ENCODE peak calls at places on chromosomes 2 and 18, in four cellular contexts. I is HCT116, Q is GM23338, L is GM12878. A is an unnamed sample.

GRCh38 chr2:127628767-127629614 is 17.0 kb upstream of the GPR17 start:
- ATAC-seq in L (no peak), Q (no peak), I (no peak), A (no peak)

GRCh38 chr18:10514082-10514481 is 11.7 kb upstream of the NAPG start:
- ATAC-seq in Q (no peak), L (no peak), I (no peak), A (no peak)

GRCh38 chr2:179936654-179937053 is 70.4 kb downstream of the CWC22 start:
- ATAC-seq in Q (peak), L (peak), I (peak), A (no peak)

GRCh38 chr2:16727256-16727655 is 61.6 kb upstream of the CYRIA start:
- ATAC-seq in Q (no peak), I (no peak), L (no peak), A (peak)

GRCh38 chr2:171407030-171407707 is 26.6 kb downstream of the METTL8 start:
- ATAC-seq in Q (no peak), L (peak), I (no peak), A (no peak)

GRCh38 chr18:12403601-12404506 is 3.9 kb upstream of the PRELID3A start:
- ATAC-seq in Q (no peak), I (peak), L (no peak), A (no peak)

GRCh38 chr18:36095936-36096519 is 28.7 kb upstream of the RPRD1A start:
- ATAC-seq in L (peak), Q (no peak), I (peak), A (no peak)

GRCh38 chr18:21853020-21853419 is 112.4 kb downstream of the MIB1 start:
- ATAC-seq in I (no peak), L (peak), Q (peak), A (no peak)

GRCh38 chr2:188787661-188788044 is 186.5 kb upstream of the COL3A1 start:
- ATAC-seq in Q (no peak), I (peak), L (no peak), A (no peak)

GRCh38 chr2:65532937-65533336 is 100.5 kb upstream of the SPRED2 start:
- ATAC-seq in Q (no peak), L (no peak), I (peak), A (no peak)

GRCh38 chr2:44969936-44970335 is 28.4 kb downstream of the SIX3 start:
- ATAC-seq in Q (no peak), L (no peak), I (no peak), A (no peak)

GRCh38 chr2:132582360-132582759 is 87.6 kb downstream of the LYPD1 start:
- ATAC-seq in I (no peak), Q (peak), L (no peak), A (no peak)

GRCh38 chr18:23572570-23572969 is 13.7 kb downstream of the NPC1 start:
- ATAC-seq in I (no peak), L (no peak), Q (no peak), A (no peak)

GRCh38 chr2:25257931-25258771 is 83.6 kb downstream of the DNMT3A start:
- ATAC-seq in I (no peak), Q (peak), L (no peak), A (no peak)

GRCh38 chr2:144099746-144100438 is 420.0 kb downstream of the ZEB2 start:
- ATAC-seq in I (no peak), L (peak), Q (no peak), A (no peak)

GRCh38 chr2:232522855-232523681 is 2.9 kb downstream of the PRSS56 start:
- ATAC-seq in I (no peak), L (no peak), Q (peak), A (no peak)

GRCh38 chr2:173854840-173855239 is 110.3 kb downstream of the SP3 start:
- ATAC-seq in L (no peak), I (no peak), Q (no peak), A (no peak)

GRCh38 chr18:5304232-5304631 is 8.7 kb upstream of the ZBTB14 start:
- ATAC-seq in Q (no peak), I (no peak), L (no peak), A (no peak)

GRCh38 chr2:99615247-99615771 is 125.5 kb upstream of the REV1 start:
- ATAC-seq in L (peak), Q (peak), I (peak), A (no peak)

GRCh38 chr2:187003038-187003543 is 154.1 kb upstream of the ZSWIM2 start:
- ATAC-seq in I (no peak), Q (no peak), L (no peak), A (no peak)

DNA sequence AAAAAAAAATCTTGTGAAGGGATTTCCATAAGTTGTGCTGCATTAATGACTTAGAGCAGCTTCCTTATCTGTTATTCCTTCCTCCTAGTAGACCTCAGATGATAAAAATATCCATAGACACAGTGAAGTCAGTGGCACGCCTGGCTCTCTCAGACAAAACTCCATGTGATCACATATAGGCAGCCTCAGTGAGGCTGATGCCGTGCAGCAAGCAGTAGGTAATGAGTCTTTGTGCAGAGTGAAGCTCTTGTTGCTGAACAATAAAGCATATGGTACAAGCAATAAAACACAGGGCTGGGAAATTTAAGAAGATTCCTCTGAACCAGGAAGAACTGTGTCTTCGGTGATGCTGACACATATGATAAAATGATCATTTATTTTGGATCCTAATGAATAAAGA is 102.7 kb downstream of the CSRNP3 start:
- ATAC-seq in L (peak), Q (no peak), I (no peak), A (no peak)
- H3K4me3 ChIP-seq in L (no peak), Q (no peak), I (no peak), A (no peak)

GRCh38 chr18:55475916-55476315 is 112.1 kb downstream of the TCF4 start:
- ATAC-seq in Q (no peak), I (no peak), L (no peak), A (no peak)

GRCh38 chr18:55478301-55478660 is 109.7 kb downstream of the TCF4 start:
- ATAC-seq in L (no peak), I (no peak), Q (no peak), A (no peak)

GRCh38 chr18:55475467-55475866 is 112.5 kb downstream of the TCF4 start:
- ATAC-seq in I (no peak), L (no peak), Q (no peak), A (no peak)

GRCh38 chr18:55479656-55480420 is 108.2 kb downstream of the TCF4 start:
- ATAC-seq in I (no peak), L (no peak), Q (peak), A (no peak)

GRCh38 chr18:55477537-55478300 is 110.3 kb downstream of the TCF4 start:
- ATAC-seq in I (no peak), L (peak), Q (peak), A (peak)
- TF ChIP-seq POLR2AphosphoS5 in I (no peak), L (no peak), Q (no peak), A (peak)

GRCh38 chr2:236176951-236177350 is 8.8 kb upstream of the GBX2 start:
- ATAC-seq in Q (no peak), L (no peak), I (no peak), A (no peak)

GRCh38 chr2:236177967-236178909 is 10.1 kb upstream of the GBX2 start:
- ATAC-seq in I (peak), L (no peak), Q (peak), A (peak)

GRCh38 chr2:236178921-236179652 is 10.9 kb upstream of the GBX2 start:
- ATAC-seq in Q (peak), I (no peak), L (no peak), A (no peak)

GRCh38 chr2:236176417-236176816 is 8.2 kb upstream of the GBX2 start:
- ATAC-seq in Q (peak), I (peak), L (peak), A (no peak)

DNA sequence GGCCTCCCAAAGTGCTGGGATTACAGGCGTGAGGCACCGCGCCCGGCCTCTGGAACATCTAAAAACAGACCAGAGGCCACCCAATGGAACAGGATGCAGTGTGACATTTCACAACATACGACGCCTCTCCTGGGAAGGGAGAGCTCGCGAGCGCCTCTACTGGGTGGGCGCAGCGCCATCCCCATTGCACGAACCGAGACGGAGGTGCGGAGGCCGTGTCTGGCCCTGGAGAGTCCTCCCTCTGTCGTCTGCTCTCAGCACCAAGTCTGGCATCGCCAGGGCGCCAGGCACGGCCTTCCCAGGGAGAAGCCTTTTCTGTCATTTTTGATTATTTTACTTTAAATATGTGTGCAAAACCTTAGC is 9.4 kb upstream of the GBX2 start:
- ATAC-seq in I (peak), L (no peak), Q (peak), A (peak)
- H3K4me3 ChIP-seq in I (peak), L (no peak), Q (peak), A (no peak)

GRCh38 chr2:234679766-234680687 is 183.1 kb upstream of the ARL4C start:
- ATAC-seq in L (no peak), I (peak), Q (no peak), A (peak)
- TF ChIP-seq POLR2AphosphoS5 in L (no peak), I (peak), Q (no peak), A (peak)

DNA sequence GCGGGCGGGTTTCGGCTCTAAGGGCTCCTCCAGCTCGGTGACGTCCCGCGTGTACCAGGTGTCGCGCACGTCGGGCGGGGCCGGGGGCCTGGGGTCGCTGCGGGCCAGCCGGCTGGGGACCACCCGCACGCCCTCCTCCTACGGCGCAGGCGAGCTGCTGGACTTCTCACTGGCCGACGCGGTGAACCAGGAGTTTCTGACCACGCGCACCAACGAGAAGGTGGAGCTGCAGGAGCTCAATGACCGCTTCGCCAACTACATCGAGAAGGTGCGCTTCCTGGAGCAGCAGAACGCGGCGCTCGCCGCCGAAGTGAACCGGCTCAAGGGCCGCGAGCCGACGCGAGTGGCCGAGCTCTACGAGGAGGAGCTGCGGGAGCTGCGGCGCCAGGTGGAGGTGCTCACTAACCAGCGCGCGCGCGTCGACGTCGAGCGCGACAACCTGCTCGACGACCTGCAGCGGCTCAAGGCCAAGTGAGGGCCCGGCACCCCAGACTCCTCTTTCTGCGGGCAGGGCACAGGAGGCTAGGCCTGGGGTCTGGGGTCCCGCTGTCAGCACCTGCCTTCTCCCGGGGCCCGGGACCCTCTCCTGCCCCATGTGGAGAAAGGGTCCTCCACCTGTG is 503 bp downstream of the DES start:
- ATAC-seq in Q (peak), L (no peak), I (no peak), A (no peak)
- H3K4me3 ChIP-seq in Q (peak), L (no peak), I (no peak), A (peak)